ENCODE peak calls at places on chromosomes 1 and 21, in seven cellular contexts. One of them, this sample, is unnamed.

GRCh38 chr1:227958617-227959324 is 11.0 kb upstream of the WNT9A start:
- DNase-seq in HL-60: no peak
- DNase-seq in colonic mucosa: no peak
- DNase-seq in heart left ventricle: no peak
- DNase-seq in CD8-positive, alpha-beta T cell: no peak
- DNase-seq in lung: peak; percentile 26
- DNase-seq in foreskin keratinocyte: no peak
- DNase-seq in this sample: no peak

GRCh38 chr1:102174259-102174863 is 177.6 kb upstream of the OLFM3 start:
- DNase-seq in colonic mucosa: peak; percentile 40
- DNase-seq in HL-60: no peak
- DNase-seq in lung: no peak
- DNase-seq in heart left ventricle: no peak
- DNase-seq in foreskin keratinocyte: no peak
- DNase-seq in CD8-positive, alpha-beta T cell: no peak
- DNase-seq in this sample: no peak

GRCh38 chr1:145956776-145957442 is 908 bp downstream of the LIX1L start:
- DNase-seq in foreskin keratinocyte: no peak
- DNase-seq in lung: no peak
- DNase-seq in heart left ventricle: peak; percentile 59
- DNase-seq in HL-60: no peak
- DNase-seq in colonic mucosa: no peak
- DNase-seq in CD8-positive, alpha-beta T cell: no peak
- DNase-seq in this sample: no peak

GRCh38 chr1:1599919-1600860 is at the start of gene FNDC10:
- DNase-seq in lung: no peak
- DNase-seq in heart left ventricle: no peak
- DNase-seq in CD8-positive, alpha-beta T cell: peak; percentile 22
- DNase-seq in HL-60: no peak
- DNase-seq in colonic mucosa: no peak
- DNase-seq in foreskin keratinocyte: no peak
- DNase-seq in this sample: peak; percentile 25

GRCh38 chr21:46060596-46061061 is 37.3 kb upstream of the COL6A2 start:
- DNase-seq in foreskin keratinocyte: no peak
- DNase-seq in HL-60: no peak
- DNase-seq in CD8-positive, alpha-beta T cell: no peak
- DNase-seq in colonic mucosa: peak; percentile 49
- DNase-seq in heart left ventricle: peak; percentile 82
- DNase-seq in lung: no peak
- DNase-seq in this sample: no peak

GRCh38 chr1:116066868-116067563 is 44.2 kb upstream of the MAB21L3 start:
- DNase-seq in lung: no peak
- DNase-seq in colonic mucosa: no peak
- DNase-seq in heart left ventricle: no peak
- DNase-seq in foreskin keratinocyte: peak; percentile 11
- DNase-seq in CD8-positive, alpha-beta T cell: no peak
- DNase-seq in HL-60: no peak
- DNase-seq in this sample: no peak

GRCh38 chr1:31769720-31770390 is 5.7 kb upstream of the ADGRB2 start:
- DNase-seq in foreskin keratinocyte: no peak
- DNase-seq in HL-60: no peak
- DNase-seq in lung: no peak
- DNase-seq in colonic mucosa: no peak
- DNase-seq in CD8-positive, alpha-beta T cell: no peak
- DNase-seq in heart left ventricle: peak; percentile 74
- DNase-seq in this sample: no peak

GRCh38 chr1:154329152-154329521 is 3.8 kb downstream of the ATP8B2 start:
- DNase-seq in CD8-positive, alpha-beta T cell: no peak
- DNase-seq in heart left ventricle: no peak
- DNase-seq in HL-60: no peak
- DNase-seq in colonic mucosa: no peak
- DNase-seq in foreskin keratinocyte: no peak
- DNase-seq in lung: no peak
- DNase-seq in this sample: no peak

GRCh38 chr1:95832370-95832769 is 598.4 kb downstream of the RWDD3 start:
- DNase-seq in HL-60: no peak
- DNase-seq in foreskin keratinocyte: no peak
- DNase-seq in CD8-positive, alpha-beta T cell: no peak
- DNase-seq in lung: no peak
- DNase-seq in heart left ventricle: no peak
- DNase-seq in colonic mucosa: no peak
- DNase-seq in this sample: no peak

GRCh38 chr1:166122873-166123466 is 43.8 kb downstream of the FAM78B start:
- DNase-seq in CD8-positive, alpha-beta T cell: no peak
- DNase-seq in foreskin keratinocyte: no peak
- DNase-seq in colonic mucosa: no peak
- DNase-seq in lung: no peak
- DNase-seq in heart left ventricle: no peak
- DNase-seq in HL-60: no peak
- DNase-seq in this sample: no peak

GRCh38 chr1:84936116-84936810 is 43.3 kb upstream of the LPAR3 start:
- DNase-seq in HL-60: peak; percentile 24
- DNase-seq in colonic mucosa: peak; percentile 41
- DNase-seq in CD8-positive, alpha-beta T cell: no peak
- DNase-seq in heart left ventricle: no peak
- DNase-seq in foreskin keratinocyte: no peak
- DNase-seq in lung: no peak
- DNase-seq in this sample: no peak

GRCh38 chr1:227776277-227776676 is 39.2 kb upstream of the PRSS38 start:
- DNase-seq in colonic mucosa: no peak
- DNase-seq in HL-60: no peak
- DNase-seq in lung: no peak
- DNase-seq in foreskin keratinocyte: no peak
- DNase-seq in CD8-positive, alpha-beta T cell: no peak
- DNase-seq in heart left ventricle: no peak
- DNase-seq in this sample: no peak

GRCh38 chr21:17045214-17045835 is 467.5 kb upstream of the CXADR start:
- DNase-seq in colonic mucosa: no peak
- DNase-seq in heart left ventricle: no peak
- DNase-seq in foreskin keratinocyte: no peak
- DNase-seq in HL-60: no peak
- DNase-seq in CD8-positive, alpha-beta T cell: no peak
- DNase-seq in lung: no peak
- DNase-seq in this sample: no peak

GRCh38 chr1:163170975-163171676 is 31.6 kb downstream of the RGS5 start:
- DNase-seq in heart left ventricle: no peak
- DNase-seq in lung: no peak
- DNase-seq in foreskin keratinocyte: no peak
- DNase-seq in colonic mucosa: no peak
- DNase-seq in CD8-positive, alpha-beta T cell: no peak
- DNase-seq in HL-60: no peak
- DNase-seq in this sample: no peak
- TF ChIP-seq CTCF in heart left ventricle: peak; percentile 48
- TF ChIP-seq CTCF in lung: no peak
- TF ChIP-seq CTCF in foreskin keratinocyte: peak; percentile 60
- TF ChIP-seq CTCF in colonic mucosa: no peak
- TF ChIP-seq CTCF in CD8-positive, alpha-beta T cell: no peak
- TF ChIP-seq CTCF in HL-60: no peak
- TF ChIP-seq CTCF in this sample: no peak

DNA sequence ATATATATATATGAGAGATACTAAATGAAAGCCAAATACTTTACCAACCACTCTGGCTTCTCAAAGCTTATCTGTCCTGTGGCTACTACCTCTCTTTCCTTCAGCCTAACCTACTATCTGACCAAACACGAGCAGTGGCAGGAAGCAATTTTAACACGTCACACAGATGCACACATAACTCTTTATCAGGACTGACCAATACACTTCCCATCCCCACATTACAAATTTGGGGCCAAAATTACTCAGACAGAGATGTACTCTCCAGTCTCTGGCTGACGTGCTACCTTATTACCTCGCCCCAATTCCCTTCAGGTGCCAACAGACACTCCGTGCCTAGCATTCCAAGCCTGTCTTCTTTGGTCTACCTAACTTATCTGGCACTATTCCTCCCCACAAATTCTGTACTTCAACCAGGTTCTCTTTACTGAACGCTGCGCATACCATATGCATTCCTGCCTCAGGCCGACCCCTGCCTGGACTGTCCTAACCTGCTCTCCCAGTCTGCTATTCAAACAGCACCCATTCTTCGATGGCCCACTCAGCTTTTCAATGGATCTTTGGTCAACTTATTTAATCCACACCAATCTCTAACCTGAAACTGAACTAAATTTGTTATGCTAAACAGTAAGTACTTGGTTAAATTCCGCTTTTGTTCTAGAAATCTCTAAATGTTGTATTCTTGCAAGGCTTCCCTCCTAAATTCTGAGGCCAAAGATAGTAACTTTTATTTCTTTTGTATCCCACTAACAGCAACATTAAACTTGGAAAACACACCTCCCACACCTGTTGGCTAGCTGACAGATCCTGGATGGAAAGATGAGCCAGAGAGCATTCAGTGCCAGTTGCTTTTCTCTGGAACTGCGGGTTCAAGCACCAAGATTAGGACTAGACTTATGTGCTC is 27.9 kb downstream of the RERE start:
- DNase-seq in HL-60: no peak
- DNase-seq in heart left ventricle: no peak
- DNase-seq in foreskin keratinocyte: peak; percentile 48
- DNase-seq in CD8-positive, alpha-beta T cell: no peak
- DNase-seq in colonic mucosa: no peak
- DNase-seq in lung: peak; percentile 56
- DNase-seq in this sample: no peak
- H3K27ac ChIP-seq in HL-60: no peak overlapping the region
- H3K27ac ChIP-seq in heart left ventricle: no peak overlapping the region
- H3K27ac ChIP-seq in foreskin keratinocyte: no peak overlapping the region
- H3K27ac ChIP-seq in CD8-positive, alpha-beta T cell: no peak overlapping the region
- H3K27ac ChIP-seq in colonic mucosa: no peak overlapping the region
- H3K27ac ChIP-seq in lung: peak overlapping the region; percentile 9
- H3K27ac ChIP-seq in this sample: no peak overlapping the region

GRCh38 chr21:33660406-33660805 is 18.1 kb downstream of the ITSN1 start:
- DNase-seq in colonic mucosa: no peak
- DNase-seq in CD8-positive, alpha-beta T cell: no peak
- DNase-seq in HL-60: no peak
- DNase-seq in heart left ventricle: no peak
- DNase-seq in foreskin keratinocyte: no peak
- DNase-seq in lung: no peak
- DNase-seq in this sample: no peak

GRCh38 chr21:33661146-33661545 is 18.8 kb downstream of the ITSN1 start:
- DNase-seq in heart left ventricle: no peak
- DNase-seq in lung: no peak
- DNase-seq in colonic mucosa: no peak
- DNase-seq in CD8-positive, alpha-beta T cell: no peak
- DNase-seq in foreskin keratinocyte: no peak
- DNase-seq in HL-60: no peak
- DNase-seq in this sample: no peak

GRCh38 chr21:33664135-33664534 is 21.8 kb downstream of the ITSN1 start:
- DNase-seq in lung: no peak
- DNase-seq in foreskin keratinocyte: no peak
- DNase-seq in colonic mucosa: no peak
- DNase-seq in HL-60: no peak
- DNase-seq in CD8-positive, alpha-beta T cell: no peak
- DNase-seq in heart left ventricle: no peak
- DNase-seq in this sample: no peak

GRCh38 chr21:33662046-33662445 is 19.7 kb downstream of the ITSN1 start:
- DNase-seq in CD8-positive, alpha-beta T cell: no peak
- DNase-seq in foreskin keratinocyte: no peak
- DNase-seq in lung: no peak
- DNase-seq in HL-60: no peak
- DNase-seq in colonic mucosa: no peak
- DNase-seq in heart left ventricle: no peak
- DNase-seq in this sample: no peak

DNA sequence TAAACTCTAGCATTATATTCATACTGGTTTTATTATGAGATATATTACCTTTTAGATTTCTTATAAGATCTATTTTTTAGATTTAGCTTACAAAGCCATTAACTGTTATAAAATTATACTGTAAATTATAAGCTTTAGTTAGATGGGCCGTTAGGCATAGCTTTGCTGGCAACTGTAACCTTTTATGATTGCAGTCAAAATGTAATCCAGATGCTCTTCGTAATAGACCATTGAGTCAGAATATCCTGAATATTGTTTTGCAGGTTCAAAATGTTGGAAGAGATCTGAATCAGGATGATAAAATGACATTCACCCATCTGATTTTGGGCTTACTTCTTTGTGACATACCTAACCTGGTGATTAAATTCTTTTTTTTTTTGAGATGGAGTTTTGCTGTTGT is 20.9 kb downstream of the ITSN1 start:
- DNase-seq in CD8-positive, alpha-beta T cell: no peak
- DNase-seq in heart left ventricle: no peak
- DNase-seq in HL-60: no peak
- DNase-seq in colonic mucosa: no peak
- DNase-seq in foreskin keratinocyte: no peak
- DNase-seq in lung: no peak
- DNase-seq in this sample: no peak
- TF ChIP-seq CTCF in CD8-positive, alpha-beta T cell: no peak
- TF ChIP-seq CTCF in heart left ventricle: no peak
- TF ChIP-seq CTCF in HL-60: no peak
- TF ChIP-seq CTCF in colonic mucosa: no peak
- TF ChIP-seq CTCF in foreskin keratinocyte: no peak
- TF ChIP-seq CTCF in lung: no peak
- TF ChIP-seq CTCF in this sample: no peak

GRCh38 chr1:9691726-9692125 is 40.2 kb downstream of the PIK3CD start:
- DNase-seq in CD8-positive, alpha-beta T cell: no peak
- DNase-seq in foreskin keratinocyte: no peak
- DNase-seq in heart left ventricle: no peak
- DNase-seq in colonic mucosa: no peak
- DNase-seq in lung: no peak
- DNase-seq in HL-60: no peak
- DNase-seq in this sample: no peak

GRCh38 chr1:9691108-9691445 is 39.5 kb downstream of the PIK3CD start:
- DNase-seq in HL-60: no peak
- DNase-seq in CD8-positive, alpha-beta T cell: peak; percentile 76
- DNase-seq in foreskin keratinocyte: no peak
- DNase-seq in colonic mucosa: no peak
- DNase-seq in heart left ventricle: no peak
- DNase-seq in lung: no peak
- DNase-seq in this sample: no peak

GRCh38 chr1:9689011-9689706 is 37.6 kb downstream of the PIK3CD start:
- DNase-seq in CD8-positive, alpha-beta T cell: peak; percentile 86
- DNase-seq in colonic mucosa: peak; percentile 89
- DNase-seq in heart left ventricle: peak; percentile 85
- DNase-seq in lung: peak; percentile 84
- DNase-seq in foreskin keratinocyte: no peak
- DNase-seq in HL-60: no peak
- DNase-seq in this sample: peak; percentile 88

GRCh38 chr1:9689971-9690381 is 38.4 kb downstream of the PIK3CD start:
- DNase-seq in foreskin keratinocyte: no peak
- DNase-seq in lung: no peak
- DNase-seq in colonic mucosa: peak; percentile 39
- DNase-seq in heart left ventricle: peak; percentile 25
- DNase-seq in HL-60: no peak
- DNase-seq in CD8-positive, alpha-beta T cell: no peak
- DNase-seq in this sample: no peak

DNA sequence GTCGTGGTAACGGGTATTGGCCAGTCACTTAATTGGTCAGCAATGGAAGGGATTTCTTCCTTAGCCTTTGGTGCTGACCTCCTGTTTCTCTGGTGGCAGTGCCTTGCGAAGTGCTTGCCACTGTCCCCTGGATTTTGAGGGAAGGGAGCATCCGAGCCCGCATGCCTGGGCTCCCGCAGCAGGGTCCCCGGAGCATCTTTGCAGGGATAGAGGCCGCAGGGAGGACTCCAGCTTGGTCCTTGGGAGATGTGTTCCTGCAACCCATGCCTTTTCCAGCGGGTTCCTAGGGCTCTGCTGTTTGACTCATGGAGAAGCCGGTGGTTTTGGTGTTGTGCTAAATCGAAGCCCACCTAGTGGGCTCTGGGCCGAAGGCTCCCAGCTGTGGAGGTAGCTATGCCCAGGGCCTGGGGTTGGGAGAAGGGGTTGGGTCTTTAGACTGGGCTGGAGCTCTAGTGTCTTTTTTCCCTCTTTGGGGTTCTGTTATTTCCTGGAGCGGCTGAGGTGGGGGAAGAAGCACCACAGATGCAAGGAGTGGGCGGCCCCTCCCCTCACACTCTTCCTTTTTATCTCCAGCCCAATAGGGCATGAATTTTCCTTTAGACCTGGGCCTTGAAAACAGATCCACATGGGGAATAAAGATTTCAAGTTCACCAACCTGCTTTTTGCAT is 39.0 kb downstream of the PIK3CD start:
- DNase-seq in lung: no peak
- DNase-seq in CD8-positive, alpha-beta T cell: no peak
- DNase-seq in heart left ventricle: no peak
- DNase-seq in foreskin keratinocyte: no peak
- DNase-seq in colonic mucosa: no peak
- DNase-seq in HL-60: no peak
- DNase-seq in this sample: no peak
- H3K27ac ChIP-seq in lung: no peak overlapping the region
- H3K27ac ChIP-seq in CD8-positive, alpha-beta T cell: peak overlapping the region; percentile 42
- H3K27ac ChIP-seq in heart left ventricle: no peak overlapping the region
- H3K27ac ChIP-seq in foreskin keratinocyte: peak overlapping the region; percentile 1
- H3K27ac ChIP-seq in colonic mucosa: no peak overlapping the region
- H3K27ac ChIP-seq in HL-60: no peak overlapping the region
- H3K27ac ChIP-seq in this sample: peak overlapping the region; percentile 43